ENCODE peak calls at places on chromosomes 7 and 10, in nine cellular contexts. U, Y, Q, D, Z, F, H, A and M are unnamed samples.
A peak's percentile ranks its signal among the peaks of the same experiment; 100 is the strongest.

GRCh38 chr7:28446131-28446530 is 33.8 kb downstream of the CREB5 start:
- DNase-seq in U (no peak), Y (no peak), Q (no peak), D (no peak), Z (no peak), F (no peak), H (no peak), A (no peak), M (no peak)

GRCh38 chr10:114933588-114933987 is 4.4 kb upstream of the TRUB1 start:
- DNase-seq in U (no peak), Y (no peak), Q (no peak), D (no peak), Z (peak; percentile 29), F (no peak), H (no peak), A (no peak), M (no peak)

GRCh38 chr7:47796347-47796746 is 151.9 kb downstream of the PKD1L1 start:
- DNase-seq in U (no peak), Y (no peak), Q (no peak), D (no peak), Z (no peak), F (no peak), H (no peak), A (no peak), M (no peak)

GRCh38 chr10:123721441-123722049 is 55.4 kb downstream of the GPR26 start:
- DNase-seq in U (peak; percentile 56), Y (no peak), Q (no peak), D (no peak), Z (no peak), F (no peak), H (no peak), A (no peak), M (no peak)

GRCh38 chr7:70614237-70614984 is 517.5 kb upstream of the GALNT17 start:
- DNase-seq in U (peak; percentile 98), Y (no peak), Q (peak; percentile 79), D (peak; percentile 47), Z (no peak), F (peak; percentile 63), H (no peak), A (no peak), M (peak; percentile 92)

GRCh38 chr7:53383131-53383530 is 347.7 kb downstream of the POM121L12 start:
- DNase-seq in U (no peak), Y (no peak), Q (no peak), D (no peak), Z (no peak), F (no peak), H (no peak), A (no peak), M (no peak)

GRCh38 chr10:118092209-118092608 is 45.5 kb upstream of the RAB11FIP2 start:
- DNase-seq in U (no peak), Y (no peak), Q (no peak), D (no peak), Z (no peak), F (no peak), H (no peak), A (no peak), M (no peak)

GRCh38 chr7:45147858-45148652 is 9.5 kb upstream of the RAMP3 start:
- DNase-seq in U (no peak), Y (no peak), Q (no peak), D (peak; percentile 14), Z (no peak), F (no peak), H (no peak), A (no peak), M (peak; percentile 62)

GRCh38 chr10:663844-664243 is 25.6 kb downstream of the DIP2C start:
- DNase-seq in U (no peak), Y (no peak), Q (no peak), D (no peak), Z (no peak), F (no peak), H (no peak), A (no peak), M (no peak)

GRCh38 chr7:158976468-158976848 is 120.1 kb downstream of the DYNC2I1 start:
- DNase-seq in U (no peak), Y (no peak), Q (no peak), D (no peak), Z (no peak), F (no peak), H (no peak), A (no peak), M (no peak)

GRCh38 chr7:29078286-29078685 is 68.1 kb downstream of the CPVL start:
- DNase-seq in U (no peak), Y (no peak), Q (no peak), D (no peak), Z (no peak), F (no peak), H (no peak), A (no peak), M (no peak)

GRCh38 chr10:112564337-112564736 is 117.3 kb downstream of the VTI1A start:
- DNase-seq in U (no peak), Y (no peak), Q (no peak), D (no peak), Z (no peak), F (no peak), H (no peak), A (no peak), M (no peak)

GRCh38 chr10:22159180-22159579 is 58.6 kb downstream of the EBLN1 start:
- DNase-seq in U (no peak), Y (no peak), Q (no peak), D (no peak), Z (peak; percentile 44), F (no peak), H (no peak), A (no peak), M (no peak)

GRCh38 chr10:110430369-110431273 is 67.1 kb upstream of the DUSP5 start:
- DNase-seq in U (no peak), Y (no peak), Q (no peak), D (no peak), Z (peak; percentile 53), F (no peak), H (no peak), A (no peak), M (no peak)

GRCh38 chr10:45575966-45576597 is 96.5 kb downstream of the ZFAND4 start:
- DNase-seq in U (no peak), Y (no peak), Q (no peak), D (no peak), Z (no peak), F (no peak), H (no peak), A (no peak), M (no peak)

GRCh38 chr7:156504687-156505545 is 135.7 kb upstream of the RNF32 start:
- DNase-seq in U (no peak), Y (no peak), Q (no peak), D (no peak), Z (no peak), F (no peak), H (no peak), A (no peak), M (no peak)

GRCh38 chr7:12625836-12626235 is 55.3 kb downstream of the SCIN start:
- DNase-seq in U (no peak), Y (no peak), Q (no peak), D (no peak), Z (peak; percentile 67), F (no peak), H (no peak), A (no peak), M (no peak)

GRCh38 chr7:155009570-155010157 is 6.7 kb upstream of the PAXIP1 start:
- DNase-seq in U (peak; percentile 7), Y (peak; percentile 13), Q (no peak), D (peak; percentile 64), Z (peak; percentile 34), F (no peak), H (no peak), A (no peak), M (no peak)

GRCh38 chr7:20229652-20230500 is 12.7 kb upstream of the MACC1 start:
- DNase-seq in U (no peak), Y (no peak), Q (no peak), D (no peak), Z (peak; percentile 14), F (peak; percentile 36), H (no peak), A (no peak), M (no peak)

GRCh38 chr7:68414631-68415425 is 1183.4 kb upstream of the AUTS2 start:
- DNase-seq in U (no peak), Y (no peak), Q (no peak), D (no peak), Z (no peak), F (no peak), H (no peak), A (no peak), M (no peak)

GRCh38 chr7:151431281-151431767 is 8.6 kb downstream of the CRYGN start:
- DNase-seq in U (no peak), Y (no peak), Q (no peak), D (no peak), Z (no peak), F (no peak), H (no peak), A (no peak), M (no peak)

GRCh38 chr10:121627810-121628209 is 29.6 kb upstream of the FGFR2 start:
- DNase-seq in U (no peak), Y (no peak), Q (no peak), D (no peak), Z (no peak), F (no peak), H (no peak), A (no peak), M (peak; percentile 25)

GRCh38 chr7:99504281-99504602 is 220 bp upstream of the ZKSCAN5 start:
- DNase-seq in U (no peak), Y (no peak), Q (no peak), D (peak; percentile 100), Z (no peak), F (peak; percentile 96), H (no peak), A (no peak), M (no peak)

GRCh38 chr7:25726180-25726579 is 425.8 kb upstream of the NFE2L3 start:
- DNase-seq in U (peak; percentile 89), Y (no peak), Q (no peak), D (peak; percentile 21), Z (no peak), F (no peak), H (no peak), A (no peak), M (no peak)

GRCh38 chr7:75546272-75547015 is 54.3 kb downstream of the SPDYE5 start:
- DNase-seq in U (no peak), Y (no peak), Q (no peak), D (no peak), Z (no peak), F (no peak), H (no peak), A (no peak), M (no peak)